ENCODE peak calls at places on chromosomes 3 and 15, in four cellular contexts. B, E, J and G are unnamed samples.

GRCh38 chr3:41630017-41630416 is 331.9 kb downstream of the ULK4 start:
- DNase-seq in B (no peak), E (no peak), J (no peak), G (no peak)

GRCh38 chr15:29914441-29915053 is 92.3 kb upstream of the TJP1 start:
- DNase-seq in B (no peak), E (no peak), J (no peak), G (no peak)

GRCh38 chr15:91142097-91142744 is 42.2 kb downstream of the SV2B start:
- DNase-seq in B (peak; percentile 42), E (no peak), J (peak; percentile 3), G (no peak)

GRCh38 chr3:122794779-122795673 is at the start of gene SLC49A4:
- DNase-seq in B (peak; percentile 84), E (peak; percentile 85), J (peak; percentile 73), G (peak; percentile 52)

GRCh38 chr15:75739791-75740190 is 27.1 kb upstream of the CSPG4 start:
- DNase-seq in B (no peak), E (peak; percentile 27), J (no peak), G (no peak)

GRCh38 chr15:70140543-70141375 is 43.0 kb upstream of the TLE3 start:
- DNase-seq in B (peak; percentile 82), E (peak; percentile 75), J (peak; percentile 88), G (peak; percentile 54)

GRCh38 chr3:149333518-149333859 is at the start of gene TM4SF18:
- DNase-seq in B (no peak), E (no peak), J (no peak), G (no peak)

GRCh38 chr15:83698294-83698693 is 44.4 kb downstream of the ADAMTSL3 start:
- DNase-seq in B (no peak), E (no peak), J (peak; percentile 46), G (peak; percentile 47)

GRCh38 chr3:188402229-188402628 is 248.3 kb downstream of the LPP start:
- DNase-seq in B (no peak), E (no peak), J (no peak), G (no peak)

GRCh38 chr3:10703875-10704274 is 112.2 kb upstream of the SLC6A11 start:
- DNase-seq in B (peak; percentile 4), E (no peak), J (peak; percentile 16), G (no peak)

GRCh38 chr15:63539517-63539916 is 35.1 kb downstream of the USP3 start:
- DNase-seq in B (no peak), E (no peak), J (peak; percentile 47), G (no peak)

GRCh38 chr3:41188291-41188690 is 11.0 kb upstream of the CTNNB1 start:
- DNase-seq in B (no peak), E (no peak), J (no peak), G (no peak)

GRCh38 chr3:43525941-43526607 is 95.7 kb downstream of the ANO10 start:
- DNase-seq in B (no peak), E (no peak), J (peak; percentile 43), G (no peak)

GRCh38 chr3:32840086-32840841 is 22.5 kb downstream of the TRIM71 start:
- DNase-seq in B (no peak), E (no peak), J (no peak), G (no peak)

GRCh38 chr15:85026304-85027032 is 44.8 kb downstream of the PDE8A start:
- DNase-seq in B (peak; percentile 37), E (no peak), J (no peak), G (no peak)

GRCh38 chr15:95724908-95725633 is 605.4 kb upstream of the NR2F2 start:
- DNase-seq in B (no peak), E (no peak), J (no peak), G (no peak)

GRCh38 chr3:142861926-142862325 is 27.0 kb downstream of the PCOLCE2 start:
- DNase-seq in B (no peak), E (no peak), J (no peak), G (no peak)

GRCh38 chr3:98962189-98962930 is 60.9 kb upstream of the DCBLD2 start:
- DNase-seq in B (no peak), E (no peak), J (peak; percentile 61), G (peak; percentile 86)

GRCh38 chr15:90165659-90166489 is 35.3 kb upstream of the SEMA4B start:
- DNase-seq in B (peak; percentile 76), E (peak; percentile 87), J (peak; percentile 98), G (peak; percentile 100)

GRCh38 chr3:131231710-131232348 is 149.7 kb upstream of the NUDT16 start:
- DNase-seq in B (no peak), E (no peak), J (no peak), G (no peak)